ENCODE peak calls at places on chromosome 5, in five cellular contexts. R, L, K, I and X are unnamed samples.

GRCh38 chr5:3276891-3277290 is 318.7 kb upstream of the IRX1 start:
- DNase-seq in K (no peak), I (no peak), L (no peak), R (no peak), X (no peak)

GRCh38 chr5:10304932-10305331 is 2.8 kb downstream of the CMBL start:
- DNase-seq in I (no peak), R (no peak), K (no peak), L (no peak), X (no peak)

GRCh38 chr5:127112347-127112864 is 39.1 kb upstream of the C5orf63 start:
- DNase-seq in R (no peak), K (no peak), L (no peak), I (no peak), X (no peak)

GRCh38 chr5:55033568-55033967 is 9.5 kb downstream of the GZMK start:
- DNase-seq in K (no peak), I (no peak), L (no peak), R (no peak), X (no peak)

GRCh38 chr5:74282495-74282894 is 358.0 kb downstream of the ENC1 start:
- DNase-seq in I (no peak), R (no peak), K (no peak), L (no peak), X (no peak)

GRCh38 chr5:109656829-109657228 is 32.9 kb upstream of the MAN2A1 start:
- DNase-seq in R (no peak), I (peak; percentile 50), L (no peak), K (no peak), X (peak; percentile 11)

GRCh38 chr5:15943487-15943886 is 236.1 kb downstream of the MARCHF11 start:
- DNase-seq in I (no peak), R (no peak), L (no peak), K (no peak), X (no peak)

GRCh38 chr5:175700991-175701390 is 43.1 kb downstream of the HRH2 start:
- DNase-seq in I (no peak), K (peak; percentile 13), L (no peak), R (no peak), X (no peak)

GRCh38 chr5:107539726-107540330 is 130.9 kb downstream of the EFNA5 start:
- DNase-seq in K (no peak), L (peak; percentile 82), R (no peak), I (no peak), X (no peak)

GRCh38 chr5:164562271-164562856 is 1056.9 kb downstream of the MAT2B start:
- DNase-seq in L (no peak), K (no peak), I (no peak), R (no peak), X (no peak)

GRCh38 chr5:148961261-148962199 is 101.3 kb downstream of the SH3TC2 start:
- DNase-seq in L (no peak), R (no peak), K (no peak), I (no peak), X (no peak)

GRCh38 chr5:172886974-172887491 is 53.0 kb downstream of the ERGIC1 start:
- DNase-seq in R (no peak), K (no peak), L (no peak), I (peak; percentile 73), X (no peak)
- H3K36me3 ChIP-seq in R (no peaks in the 10 kb centered on the region), K (no peaks in the 10 kb centered on the region), L (peaks cover 12% of the 10 kb centered on the region), I (peaks cover 4% of the 10 kb centered on the region), X (no peaks in the 10 kb centered on the region)

DNA sequence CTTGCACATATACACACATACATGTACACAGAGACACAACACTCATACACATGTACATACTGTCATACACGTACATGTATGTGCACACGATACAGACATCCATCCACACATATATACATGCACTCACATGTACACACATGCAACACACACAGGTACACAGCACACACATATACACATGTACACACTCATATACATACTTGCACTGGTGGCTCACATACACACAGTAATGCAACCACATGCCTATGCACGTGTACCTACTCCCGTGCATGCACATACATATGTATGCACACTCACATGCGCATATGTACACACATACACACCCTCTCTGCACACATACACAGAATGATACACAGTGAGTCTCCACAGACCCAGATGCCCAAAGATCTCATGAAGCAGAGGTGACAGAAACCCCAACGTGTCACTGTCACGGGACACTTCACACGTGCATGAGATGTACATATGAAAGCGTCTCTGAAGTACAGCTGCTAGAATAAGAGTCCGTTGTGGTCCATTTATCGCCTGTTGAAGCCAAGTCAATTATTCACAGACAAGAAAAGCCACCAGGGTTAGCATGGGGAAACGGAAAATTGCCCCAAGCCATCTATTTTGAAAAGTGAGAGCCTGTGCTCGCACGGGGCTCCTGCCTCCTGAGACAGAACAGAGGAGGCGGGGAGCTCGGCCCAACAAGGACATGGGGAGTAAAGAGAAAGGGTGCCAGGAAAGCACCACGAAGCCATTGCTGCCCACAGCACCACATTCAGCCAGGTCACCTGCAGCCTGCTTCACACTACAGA is 24.9 kb downstream of the LPCAT1 start:
- DNase-seq in K (no peak), R (no peak), L (no peak), I (no peak), X (no peak)
- H3K36me3 ChIP-seq in K (peaks cover 8% of the 10 kb centered on the region), R (peaks cover 24% of the 10 kb centered on the region), L (peaks cover 43% of the 10 kb centered on the region), I (no peaks in the 10 kb centered on the region), X (no peaks in the 10 kb centered on the region)

GRCh38 chr5:151179489-151179840 is 21.9 kb upstream of the ANXA6 start:
- DNase-seq in K (no peak), I (no peak), R (no peak), L (no peak), X (no peak)
- H3K36me3 ChIP-seq in K (no peaks in the 10 kb centered on the region), I (no peaks in the 10 kb centered on the region), R (peaks cover 36% of the 10 kb centered on the region), L (no peaks in the 10 kb centered on the region), X (no peaks in the 10 kb centered on the region)

GRCh38 chr5:100668511-100668910 is 133.3 kb downstream of the FAM174A start:
- DNase-seq in K (peak; percentile 8), I (no peak), L (no peak), R (no peak), X (no peak)
- H3K36me3 ChIP-seq in K (no peaks in the 10 kb centered on the region), I (no peaks in the 10 kb centered on the region), L (no peaks in the 10 kb centered on the region), R (no peaks in the 10 kb centered on the region), X (no peaks in the 10 kb centered on the region)